ENCODE peak calls at places on chromosomes 13 and 19, in six cellular contexts. One of them, this sample, is unnamed.

GRCh38 chr19:2612619-2613249 is 89.8 kb downstream of the GNG7 start:
- DNase-seq in fibroblast of mammary gland: no peak
- DNase-seq in heart left ventricle: no peak
- DNase-seq in BJ: no peak
- DNase-seq in lower lobe of right lung: peak; percentile 32
- DNase-seq in GM23338: peak; percentile 52
- DNase-seq in this sample: no peak

GRCh38 chr13:99316657-99317244 is 9.6 kb upstream of the GPR183 start:
- DNase-seq in fibroblast of mammary gland: no peak
- DNase-seq in BJ: no peak
- DNase-seq in GM23338: no peak
- DNase-seq in heart left ventricle: no peak
- DNase-seq in lower lobe of right lung: peak; percentile 58
- DNase-seq in this sample: no peak

GRCh38 chr13:101838305-101838835 is 385.9 kb downstream of the ITGBL1 start:
- DNase-seq in heart left ventricle: no peak
- DNase-seq in GM23338: no peak
- DNase-seq in BJ: no peak
- DNase-seq in fibroblast of mammary gland: peak; percentile 7
- DNase-seq in lower lobe of right lung: no peak
- DNase-seq in this sample: no peak

GRCh38 chr19:18399008-18399407 is 1.6 kb upstream of the LRRC25 start:
- DNase-seq in lower lobe of right lung: no peak
- DNase-seq in fibroblast of mammary gland: peak; percentile 60
- DNase-seq in GM23338: no peak
- DNase-seq in heart left ventricle: no peak
- DNase-seq in BJ: no peak
- DNase-seq in this sample: no peak

GRCh38 chr13:59666504-59666903 is 497.2 kb downstream of the DIAPH3 start:
- DNase-seq in BJ: no peak
- DNase-seq in GM23338: no peak
- DNase-seq in heart left ventricle: no peak
- DNase-seq in lower lobe of right lung: no peak
- DNase-seq in fibroblast of mammary gland: peak; percentile 24
- DNase-seq in this sample: no peak

GRCh38 chr19:46218160-46218559 is 11.4 kb upstream of the IGFL1 start:
- DNase-seq in GM23338: peak; percentile 88
- DNase-seq in fibroblast of mammary gland: peak; percentile 37
- DNase-seq in lower lobe of right lung: no peak
- DNase-seq in heart left ventricle: no peak
- DNase-seq in BJ: no peak
- DNase-seq in this sample: no peak

GRCh38 chr13:30690282-30691188 is 44.8 kb upstream of the ALOX5AP start:
- DNase-seq in fibroblast of mammary gland: peak; percentile 98
- DNase-seq in GM23338: no peak
- DNase-seq in lower lobe of right lung: peak; percentile 83
- DNase-seq in BJ: peak; percentile 83
- DNase-seq in heart left ventricle: peak; percentile 81
- DNase-seq in this sample: peak; percentile 82

GRCh38 chr13:31522431-31522830 is 216.9 kb upstream of the RXFP2 start:
- DNase-seq in BJ: no peak
- DNase-seq in lower lobe of right lung: no peak
- DNase-seq in heart left ventricle: no peak
- DNase-seq in fibroblast of mammary gland: no peak
- DNase-seq in GM23338: no peak
- DNase-seq in this sample: no peak

GRCh38 chr19:32238076-32238475 is 107.3 kb upstream of the ZNF507 start:
- DNase-seq in fibroblast of mammary gland: no peak
- DNase-seq in lower lobe of right lung: no peak
- DNase-seq in heart left ventricle: no peak
- DNase-seq in BJ: no peak
- DNase-seq in GM23338: no peak
- DNase-seq in this sample: no peak

GRCh38 chr13:92224052-92224821 is 825.8 kb downstream of the GPC5 start:
- DNase-seq in lower lobe of right lung: no peak
- DNase-seq in GM23338: no peak
- DNase-seq in BJ: no peak
- DNase-seq in fibroblast of mammary gland: peak; percentile 94
- DNase-seq in heart left ventricle: no peak
- DNase-seq in this sample: no peak
- H3K4me3 ChIP-seq in lower lobe of right lung: no peak overlapping the region
- H3K4me3 ChIP-seq in GM23338: no peak overlapping the region
- H3K4me3 ChIP-seq in BJ: no peak overlapping the region
- H3K4me3 ChIP-seq in fibroblast of mammary gland: no peak overlapping the region
- H3K4me3 ChIP-seq in heart left ventricle: no peak overlapping the region
- H3K4me3 ChIP-seq in this sample: no peak overlapping the region

GRCh38 chr13:113041821-113042335 is 63.7 kb upstream of the F7 start:
- DNase-seq in heart left ventricle: no peak
- DNase-seq in GM23338: no peak
- DNase-seq in lower lobe of right lung: no peak
- DNase-seq in BJ: no peak
- DNase-seq in fibroblast of mammary gland: no peak
- DNase-seq in this sample: no peak

GRCh38 chr13:113043931-113044330 is 61.7 kb upstream of the F7 start:
- DNase-seq in BJ: no peak
- DNase-seq in fibroblast of mammary gland: no peak
- DNase-seq in GM23338: no peak
- DNase-seq in heart left ventricle: no peak
- DNase-seq in lower lobe of right lung: no peak
- DNase-seq in this sample: no peak

GRCh38 chr13:113041293-113041690 is 64.3 kb upstream of the F7 start:
- DNase-seq in fibroblast of mammary gland: no peak
- DNase-seq in heart left ventricle: no peak
- DNase-seq in BJ: no peak
- DNase-seq in lower lobe of right lung: no peak
- DNase-seq in GM23338: no peak
- DNase-seq in this sample: no peak

GRCh38 chr13:113043001-113043630 is 62.5 kb upstream of the F7 start:
- DNase-seq in lower lobe of right lung: no peak
- DNase-seq in GM23338: no peak
- DNase-seq in fibroblast of mammary gland: no peak
- DNase-seq in BJ: no peak
- DNase-seq in heart left ventricle: no peak
- DNase-seq in this sample: peak; percentile 16

GRCh38 chr13:113042456-113042855 is 63.1 kb upstream of the F7 start:
- DNase-seq in fibroblast of mammary gland: no peak
- DNase-seq in GM23338: no peak
- DNase-seq in lower lobe of right lung: no peak
- DNase-seq in heart left ventricle: no peak
- DNase-seq in BJ: no peak
- DNase-seq in this sample: no peak
- H3K4me3 ChIP-seq in fibroblast of mammary gland: no peak overlapping the region
- H3K4me3 ChIP-seq in GM23338: no peak overlapping the region
- H3K4me3 ChIP-seq in lower lobe of right lung: no peak overlapping the region
- H3K4me3 ChIP-seq in heart left ventricle: no peak overlapping the region
- H3K4me3 ChIP-seq in BJ: no peak overlapping the region
- H3K4me3 ChIP-seq in this sample: no peak overlapping the region

GRCh38 chr19:50728084-50728737 is 5.0 kb downstream of the CLEC11A start:
- DNase-seq in GM23338: peak; percentile 99
- DNase-seq in BJ: no peak
- DNase-seq in lower lobe of right lung: peak; percentile 83
- DNase-seq in heart left ventricle: peak; percentile 83
- DNase-seq in fibroblast of mammary gland: peak; percentile 84
- DNase-seq in this sample: peak; percentile 71
- H3K4me3 ChIP-seq in GM23338: peak overlapping the region; percentile 43
- H3K4me3 ChIP-seq in BJ: no peak overlapping the region
- H3K4me3 ChIP-seq in lower lobe of right lung: no peak overlapping the region
- H3K4me3 ChIP-seq in heart left ventricle: no peak overlapping the region
- H3K4me3 ChIP-seq in fibroblast of mammary gland: no peak overlapping the region
- H3K4me3 ChIP-seq in this sample: no peak overlapping the region

GRCh38 chr19:4227771-4228170 is 1.6 kb upstream of the EBI3 start:
- DNase-seq in lower lobe of right lung: no peak
- DNase-seq in fibroblast of mammary gland: no peak
- DNase-seq in BJ: no peak
- DNase-seq in GM23338: no peak
- DNase-seq in heart left ventricle: no peak
- DNase-seq in this sample: no peak

GRCh38 chr19:4228765-4229178 is 551 bp upstream of the EBI3 start:
- DNase-seq in lower lobe of right lung: no peak
- DNase-seq in heart left ventricle: no peak
- DNase-seq in fibroblast of mammary gland: no peak
- DNase-seq in BJ: no peak
- DNase-seq in GM23338: no peak
- DNase-seq in this sample: no peak

GRCh38 chr19:4232614-4233281 is 3.4 kb downstream of the EBI3 start:
- DNase-seq in GM23338: no peak
- DNase-seq in fibroblast of mammary gland: no peak
- DNase-seq in lower lobe of right lung: no peak
- DNase-seq in heart left ventricle: no peak
- DNase-seq in BJ: no peak
- DNase-seq in this sample: no peak

GRCh38 chr19:4225902-4226301 is 3.4 kb upstream of the EBI3 start:
- DNase-seq in lower lobe of right lung: no peak
- DNase-seq in BJ: no peak
- DNase-seq in fibroblast of mammary gland: no peak
- DNase-seq in GM23338: no peak
- DNase-seq in heart left ventricle: no peak
- DNase-seq in this sample: no peak

GRCh38 chr19:4229179-4229931 is at the start of gene EBI3:
- DNase-seq in GM23338: peak; percentile 37
- DNase-seq in lower lobe of right lung: no peak
- DNase-seq in BJ: no peak
- DNase-seq in heart left ventricle: peak; percentile 45
- DNase-seq in fibroblast of mammary gland: peak; percentile 24
- DNase-seq in this sample: no peak
- H3K4me3 ChIP-seq in GM23338: peak within 1 kb of the TSS; percentile 26
- H3K4me3 ChIP-seq in lower lobe of right lung: peak within 1 kb of the TSS; percentile 1
- H3K4me3 ChIP-seq in BJ: no peak within 1 kb of the TSS
- H3K4me3 ChIP-seq in heart left ventricle: no peak within 1 kb of the TSS
- H3K4me3 ChIP-seq in fibroblast of mammary gland: no peak within 1 kb of the TSS
- H3K4me3 ChIP-seq in this sample: no peak within 1 kb of the TSS

DNA sequence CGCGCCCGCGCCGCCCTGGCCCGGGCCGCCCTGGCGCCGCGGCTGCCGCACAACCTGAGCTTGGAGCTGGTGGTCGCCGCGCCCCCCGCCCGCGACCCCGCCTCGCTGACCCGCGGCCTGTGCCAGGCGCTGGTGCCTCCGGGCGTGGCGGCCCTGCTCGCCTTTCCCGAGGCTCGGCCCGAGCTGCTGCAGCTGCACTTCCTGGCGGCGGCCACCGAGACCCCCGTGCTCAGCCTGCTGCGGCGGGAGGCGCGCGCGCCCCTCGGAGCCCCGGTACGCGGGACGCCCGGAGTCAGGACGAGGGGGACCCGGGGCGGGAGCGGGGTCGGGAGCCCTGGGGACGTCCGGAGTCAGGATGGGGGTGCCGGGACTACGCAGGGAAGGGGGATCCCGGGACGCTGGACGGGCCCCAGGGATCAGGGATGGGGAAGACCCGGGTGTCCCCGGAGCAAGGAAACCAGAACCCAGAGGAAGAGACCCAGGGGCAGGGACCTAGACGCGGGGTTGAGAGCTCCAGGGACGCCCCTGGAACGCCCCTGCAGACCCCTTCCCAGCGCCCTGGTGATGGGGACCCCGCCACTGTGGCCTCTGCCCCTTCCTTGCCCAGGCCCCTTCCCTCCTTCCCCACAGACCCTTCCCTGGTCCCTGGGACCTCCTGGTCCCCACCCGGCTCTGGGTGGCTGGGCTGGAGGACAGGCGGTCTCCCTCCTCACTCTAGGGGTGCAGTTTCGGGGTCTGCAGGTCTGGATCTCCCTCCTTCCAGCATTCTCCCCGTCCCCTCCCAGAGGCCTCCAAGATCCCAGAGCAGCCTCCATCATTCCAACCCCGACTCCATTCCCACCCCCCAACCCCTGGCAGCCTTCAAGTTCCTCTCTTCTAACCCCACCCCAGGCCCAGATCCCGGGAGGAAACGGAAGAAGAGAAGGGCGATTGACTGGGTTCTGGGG is 645 bp downstream of the GRIN3B start:
- DNase-seq in fibroblast of mammary gland: no peak
- DNase-seq in lower lobe of right lung: no peak
- DNase-seq in BJ: no peak
- DNase-seq in heart left ventricle: no peak
- DNase-seq in GM23338: peak; percentile 44
- DNase-seq in this sample: no peak
- H3K4me3 ChIP-seq in fibroblast of mammary gland: no peak overlapping the region
- H3K4me3 ChIP-seq in lower lobe of right lung: peak overlapping the region; percentile 11
- H3K4me3 ChIP-seq in BJ: peak overlapping the region; percentile 20
- H3K4me3 ChIP-seq in heart left ventricle: peak overlapping the region; percentile 6
- H3K4me3 ChIP-seq in GM23338: peak overlapping the region; percentile 54
- H3K4me3 ChIP-seq in this sample: no peak overlapping the region

GRCh38 chr19:13865243-13865577 is 11.7 kb upstream of the NANOS3 start:
- DNase-seq in fibroblast of mammary gland: no peak
- DNase-seq in lower lobe of right lung: no peak
- DNase-seq in GM23338: no peak
- DNase-seq in heart left ventricle: no peak
- DNase-seq in BJ: no peak
- DNase-seq in this sample: no peak

GRCh38 chr19:13868663-13869062 is 8.3 kb upstream of the NANOS3 start:
- DNase-seq in GM23338: no peak
- DNase-seq in heart left ventricle: no peak
- DNase-seq in lower lobe of right lung: no peak
- DNase-seq in BJ: no peak
- DNase-seq in fibroblast of mammary gland: no peak
- DNase-seq in this sample: no peak

GRCh38 chr19:13865578-13866462 is 11.1 kb upstream of the NANOS3 start:
- DNase-seq in fibroblast of mammary gland: no peak
- DNase-seq in BJ: no peak
- DNase-seq in lower lobe of right lung: no peak
- DNase-seq in GM23338: no peak
- DNase-seq in heart left ventricle: peak; percentile 52
- DNase-seq in this sample: peak; percentile 60

GRCh38 chr19:13864513-13865242 is 12.3 kb upstream of the NANOS3 start:
- DNase-seq in BJ: no peak
- DNase-seq in GM23338: no peak
- DNase-seq in heart left ventricle: no peak
- DNase-seq in fibroblast of mammary gland: no peak
- DNase-seq in lower lobe of right lung: no peak
- DNase-seq in this sample: no peak

DNA sequence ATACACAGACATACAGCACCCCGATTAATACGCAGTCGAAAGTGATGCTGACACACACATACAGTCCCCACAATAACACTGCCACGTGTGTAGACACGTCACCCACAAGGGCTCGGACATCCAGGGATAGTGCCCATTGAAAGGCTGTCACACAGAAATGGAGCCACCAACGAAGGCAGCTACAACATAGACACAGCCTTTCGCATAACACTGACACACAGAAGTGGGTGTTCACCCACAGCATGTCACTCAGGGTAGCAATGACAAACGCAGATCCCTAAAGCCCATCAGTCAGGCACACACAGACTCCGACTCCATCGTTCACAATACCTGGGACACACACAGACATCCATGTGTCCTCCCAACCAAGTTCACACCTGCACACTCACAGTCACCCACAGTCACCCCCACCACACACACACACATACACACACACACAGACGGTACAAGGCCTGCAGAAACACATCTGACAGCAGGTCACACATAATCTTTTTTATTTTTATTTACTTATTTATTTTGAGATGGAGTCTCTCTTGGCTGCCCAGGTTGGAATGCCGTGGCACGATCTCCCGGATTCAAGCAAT is 10.4 kb upstream of the NANOS3 start:
- DNase-seq in heart left ventricle: no peak
- DNase-seq in BJ: no peak
- DNase-seq in GM23338: no peak
- DNase-seq in fibroblast of mammary gland: no peak
- DNase-seq in lower lobe of right lung: no peak
- DNase-seq in this sample: no peak
- H3K4me3 ChIP-seq in heart left ventricle: no peak overlapping the region
- H3K4me3 ChIP-seq in BJ: no peak overlapping the region
- H3K4me3 ChIP-seq in GM23338: peak overlapping the region; percentile 60
- H3K4me3 ChIP-seq in fibroblast of mammary gland: no peak overlapping the region
- H3K4me3 ChIP-seq in lower lobe of right lung: peak overlapping the region; percentile 68
- H3K4me3 ChIP-seq in this sample: no peak overlapping the region

GRCh38 chr19:55158848-55159793 is 1.6 kb upstream of the TNNI3 start:
- DNase-seq in BJ: no peak
- DNase-seq in fibroblast of mammary gland: peak; percentile 61
- DNase-seq in heart left ventricle: peak; percentile 92
- DNase-seq in GM23338: no peak
- DNase-seq in lower lobe of right lung: no peak
- DNase-seq in this sample: no peak
- H3K4me3 ChIP-seq in BJ: no peak overlapping the region
- H3K4me3 ChIP-seq in fibroblast of mammary gland: no peak overlapping the region
- H3K4me3 ChIP-seq in heart left ventricle: peak overlapping the region; percentile 60
- H3K4me3 ChIP-seq in GM23338: no peak overlapping the region
- H3K4me3 ChIP-seq in lower lobe of right lung: no peak overlapping the region
- H3K4me3 ChIP-seq in this sample: no peak overlapping the region